ENCODE peak calls at places on chromosomes 4 and X, in six cellular contexts. Y is fibroblast of mammary gland, Q is heart left ventricle, R is thoracic aorta, M is IMR-90, O is lung. T is an unnamed sample.

GRCh38 chr4:75723117-75723801 is 1.1 kb upstream of the USO1 start:
- DNase-seq in Y (peak; percentile 75), Q (no peak), R (no peak), M (peak; percentile 80), O (no peak), T (peak; percentile 79)

GRCh38 chr4:93777081-93777460 is 51.5 kb upstream of the ATOH1 start:
- DNase-seq in Y (no peak), Q (no peak), R (no peak), M (no peak), O (no peak), T (no peak)

GRCh38 chr4:83852085-83852451 is 316.2 kb downstream of the GPAT3 start:
- DNase-seq in Y (peak; percentile 72), Q (no peak), R (no peak), M (peak; percentile 88), O (no peak), T (peak; percentile 87)

GRCh38 chr4:17812801-17813200 is 2.0 kb downstream of the NCAPG start:
- DNase-seq in Y (peak; percentile 46), Q (no peak), R (no peak), M (no peak), O (no peak), T (no peak)

GRCh38 chr4:87949961-87950360 is 25.6 kb upstream of the SPP1 start:
- DNase-seq in Y (peak; percentile 39), Q (no peak), R (no peak), M (peak; percentile 21), O (no peak), T (peak; percentile 33)

GRCh38 chr4:32519060-32519459 is 1798.9 kb downstream of the PCDH7 start:
- DNase-seq in Y (peak; percentile 37), Q (no peak), R (no peak), M (no peak), O (no peak), T (peak; percentile 45)

GRCh38 chr4:45094676-45095075 is 368.3 kb upstream of the GNPDA2 start:
- DNase-seq in Y (no peak), Q (no peak), R (no peak), M (no peak), O (no peak), T (no peak)

GRCh38 chrX:12236156-12236555 is 97.9 kb downstream of the FRMPD4 start:
- DNase-seq in Y (no peak), Q (no peak), R (no peak), M (no peak), O (no peak), T (no peak)

GRCh38 chr4:140252144-140252741 is 98.3 kb upstream of the MAML3 start:
- DNase-seq in Y (no peak), Q (no peak), R (no peak), M (no peak), O (no peak), T (peak; percentile 26)

GRCh38 chr4:108172780-108173598 is 4.3 kb upstream of the LEF1 start:
- DNase-seq in Y (peak; percentile 57), Q (peak; percentile 67), R (no peak), M (no peak), O (no peak), T (peak; percentile 25)

GRCh38 chrX:155068165-155068564 is 2.8 kb downstream of the CMC4 start:
- DNase-seq in Y (peak; percentile 86), Q (no peak), R (no peak), M (peak; percentile 70), O (no peak), T (peak; percentile 24)

GRCh38 chr4:53602390-53602789 is 11.1 kb upstream of the LNX1 start:
- DNase-seq in Y (no peak), Q (no peak), R (no peak), M (no peak), O (no peak), T (no peak)

GRCh38 chr4:152304220-152304619 is 231.7 kb downstream of the FBXW7 start:
- DNase-seq in Y (peak; percentile 30), Q (no peak), R (no peak), M (peak; percentile 2), O (no peak), T (peak; percentile 75)

GRCh38 chr4:170089743-170090666 is at the start of gene AADAT:
- DNase-seq in Y (peak; percentile 78), Q (peak; percentile 85), R (peak; percentile 7), M (peak; percentile 72), O (peak; percentile 82), T (peak; percentile 57)

GRCh38 chr4:77151246-77151645 is 5.8 kb upstream of the CCNG2 start:
- DNase-seq in Y (peak; percentile 16), Q (no peak), R (no peak), M (no peak), O (no peak), T (peak; percentile 39)

GRCh38 chr4:168868044-168868855 is 141.8 kb downstream of the CBR4 start:
- DNase-seq in Y (peak; percentile 89), Q (no peak), R (no peak), M (peak; percentile 95), O (no peak), T (peak; percentile 88)

GRCh38 chr4:109803924-109804571 is 2.2 kb upstream of the CFI start:
- DNase-seq in Y (peak; percentile 55), Q (no peak), R (no peak), M (peak; percentile 37), O (no peak), T (peak; percentile 62)

GRCh38 chr4:54607521-54607920 is 50.2 kb upstream of the KIT start:
- DNase-seq in Y (no peak), Q (no peak), R (no peak), M (no peak), O (no peak), T (no peak)

GRCh38 chrX:10126044-10126443 is 30.7 kb upstream of the CLCN4 start:
- DNase-seq in Y (no peak), Q (no peak), R (no peak), M (no peak), O (peak; percentile 52), T (no peak)

GRCh38 chrX:100931218-100931924 is 2.7 kb upstream of the XKRX start:
- DNase-seq in Y (no peak), Q (no peak), R (no peak), M (no peak), O (no peak), T (no peak)

GRCh38 chr4:530017-530781 is 31.2 kb downstream of the PIGG start:
- DNase-seq in Y (no peak), Q (no peak), R (no peak), M (no peak), O (no peak), T (no peak)

GRCh38 chr4:151468715-151469696 is 60.0 kb downstream of the FHIP1A start:
- DNase-seq in Y (no peak), Q (no peak), R (no peak), M (no peak), O (no peak), T (peak; percentile 82)

GRCh38 chr4:146210890-146211289 is 3.4 kb upstream of the REELD1 start:
- DNase-seq in Y (no peak), Q (no peak), R (no peak), M (no peak), O (no peak), T (no peak)

GRCh38 chr4:677431-678293 is 3.3 kb downstream of the MYL5 start:
- DNase-seq in Y (peak; percentile 37), Q (peak; percentile 56), R (no peak), M (no peak), O (no peak), T (peak; percentile 94)

GRCh38 chr4:69576251-69576877 is 63.1 kb downstream of the UGT2A2 start:
- DNase-seq in Y (no peak), Q (peak; percentile 49), R (no peak), M (no peak), O (no peak), T (no peak)

GRCh38 chr4:169439244-169439643 is 168.5 kb upstream of the SH3RF1 start:
- DNase-seq in Y (peak; percentile 21), Q (no peak), R (no peak), M (peak; percentile 47), O (no peak), T (no peak)

GRCh38 chr4:48947731-48948130 is 38.3 kb upstream of the CWH43 start:
- DNase-seq in Y (no peak), Q (no peak), R (no peak), M (no peak), O (no peak), T (no peak)
- TF ChIP-seq CTCF in Y (no peak), Q (no peak), R (no peak), M (no peak), O (no peak), T (no peak)

DNA sequence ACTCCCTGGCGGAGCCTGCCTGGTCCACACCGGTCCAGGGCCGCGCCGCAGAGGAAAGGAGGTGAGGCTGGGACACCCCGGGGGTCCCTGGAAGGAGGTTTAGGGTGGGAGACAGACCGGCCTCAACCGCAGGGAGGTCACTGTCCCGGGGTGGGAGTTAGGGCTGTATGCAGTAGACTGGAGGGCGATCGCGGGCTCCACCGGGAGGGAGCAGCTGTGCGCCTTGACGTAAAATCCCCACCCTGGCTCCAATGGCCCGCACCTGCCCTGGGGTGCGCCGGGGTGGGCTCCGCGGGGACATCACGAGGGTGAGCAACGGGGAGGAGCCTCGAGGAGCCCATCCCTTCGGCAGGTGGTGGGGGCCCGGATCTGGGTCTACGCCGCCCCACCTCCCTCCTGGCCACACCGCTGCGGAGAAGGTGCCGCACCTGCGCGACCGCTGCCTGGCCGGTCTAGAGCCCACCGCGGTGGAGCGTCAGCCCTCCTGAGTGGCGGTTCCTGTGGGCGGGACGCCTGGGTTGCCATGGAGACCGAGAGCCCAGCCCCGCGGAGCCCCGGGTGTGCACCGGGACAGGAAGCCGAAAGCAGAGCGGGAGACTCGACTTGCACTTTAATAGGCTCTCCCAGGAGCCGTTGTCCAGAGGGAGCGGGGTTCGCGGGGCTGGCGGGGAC is 105.1 kb downstream of the ADRA2C start:
- DNase-seq in Y (no peak), Q (no peak), R (no peak), M (no peak), O (no peak), T (no peak)
- H3K4me3 ChIP-seq in Y (no peak overlapping the region), Q (no peak overlapping the region), R (no peak overlapping the region), M (no peak overlapping the region), O (no peak overlapping the region), T (no peak overlapping the region)

DNA sequence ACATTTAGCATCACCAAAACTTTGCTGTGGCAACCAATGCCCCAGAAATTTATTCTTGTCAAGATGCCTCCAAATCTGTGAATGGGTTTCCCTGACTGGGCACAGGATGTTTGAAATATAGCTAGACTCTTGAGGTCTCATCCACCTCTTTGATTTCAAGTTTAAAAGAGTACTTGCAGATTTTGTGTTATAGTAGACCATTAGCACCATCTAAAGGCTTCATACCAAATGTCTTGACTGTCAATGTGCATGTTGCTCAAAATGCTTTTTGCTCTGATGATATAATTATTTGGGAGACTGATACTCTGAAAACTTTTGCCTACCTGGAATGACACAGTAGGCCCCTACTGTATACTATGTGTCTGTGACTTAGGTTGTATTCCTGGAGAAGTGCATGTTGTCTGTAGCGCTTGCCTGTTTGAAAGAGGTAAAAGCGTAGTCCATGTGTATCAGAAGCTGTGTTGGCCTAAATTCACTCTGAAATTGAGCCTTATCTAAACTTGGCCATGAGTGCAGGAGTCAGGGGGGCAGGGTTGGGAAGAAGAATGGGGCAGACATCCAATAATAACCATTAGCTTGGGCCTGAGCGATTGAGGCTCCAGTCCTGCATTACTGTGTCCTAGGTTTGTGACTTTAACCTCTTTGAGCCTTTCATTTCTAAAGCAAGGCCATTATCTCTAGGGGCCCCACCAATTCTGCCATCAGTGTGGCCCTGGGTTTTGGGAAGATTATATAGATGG is 33.8 kb downstream of the NDP start:
- DNase-seq in Y (peak; percentile 24), Q (no peak), R (no peak), M (peak; percentile 3), O (no peak), T (peak; percentile 8)
- TF ChIP-seq CTCF in Y (no peak), Q (peak; percentile 50), R (peak; percentile 12), M (no peak), O (no peak), T (peak; percentile 4)

DNA sequence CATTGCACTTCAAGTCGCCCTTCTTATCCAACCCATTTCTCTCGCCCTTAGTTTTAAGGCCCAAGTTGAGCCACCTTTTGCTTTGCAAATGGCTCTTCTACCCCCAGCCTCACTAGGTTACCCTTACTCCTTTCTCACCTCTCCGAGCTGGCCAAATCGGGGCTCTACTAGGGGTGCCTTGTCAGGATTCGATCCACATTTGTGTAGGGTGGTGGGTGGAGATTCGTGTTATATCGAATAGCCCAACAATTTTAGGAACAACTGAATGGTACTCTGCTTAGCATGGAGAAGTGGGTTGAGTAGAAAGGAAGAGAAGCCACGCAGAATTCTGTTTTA is 3.5 kb downstream of the SLIT2 start:
- DNase-seq in Y (no peak), Q (no peak), R (no peak), M (no peak), O (no peak), T (no peak)
- H3K4me3 ChIP-seq in Y (peak overlapping the region; percentile 79), Q (peak overlapping the region; percentile 73), R (peak overlapping the region; percentile 95), M (peak overlapping the region; percentile 55), O (peak overlapping the region; percentile 48), T (no peak overlapping the region)